ENCODE peak calls at places on chromosomes 6 and 20, in six cellular contexts. One of them, this sample, is unnamed.

GRCh38 chr20:34954905-34955231 is 738 bp downstream of the GSS start:
- DNase-seq in stomach: peak; percentile 28
- DNase-seq in suprapubic skin: no peak
- DNase-seq in Karpas-422: no peak
- DNase-seq in lower lobe of right lung: no peak
- DNase-seq in ovary: no peak
- DNase-seq in this sample: no peak

GRCh38 chr20:4901031-4901818 is 100.1 kb downstream of the SLC23A2 start:
- DNase-seq in lower lobe of right lung: no peak
- DNase-seq in suprapubic skin: no peak
- DNase-seq in Karpas-422: no peak
- DNase-seq in stomach: no peak
- DNase-seq in ovary: no peak
- DNase-seq in this sample: no peak

GRCh38 chr6:52326540-52327364 is 35.2 kb upstream of the PAQR8 start:
- DNase-seq in suprapubic skin: no peak
- DNase-seq in Karpas-422: no peak
- DNase-seq in stomach: no peak
- DNase-seq in lower lobe of right lung: no peak
- DNase-seq in ovary: no peak
- DNase-seq in this sample: no peak

GRCh38 chr6:996271-996852 is 303.4 kb upstream of the EXOC2 start:
- DNase-seq in lower lobe of right lung: no peak
- DNase-seq in suprapubic skin: no peak
- DNase-seq in ovary: no peak
- DNase-seq in Karpas-422: no peak
- DNase-seq in stomach: peak; percentile 26
- DNase-seq in this sample: no peak

GRCh38 chr6:164303092-164304007 is 888.8 kb downstream of the QKI start:
- DNase-seq in Karpas-422: no peak
- DNase-seq in suprapubic skin: no peak
- DNase-seq in ovary: no peak
- DNase-seq in stomach: no peak
- DNase-seq in lower lobe of right lung: no peak
- DNase-seq in this sample: no peak

GRCh38 chr6:5996701-5997419 is 9.9 kb downstream of the NRN1 start:
- DNase-seq in stomach: no peak
- DNase-seq in lower lobe of right lung: peak; percentile 62
- DNase-seq in suprapubic skin: peak; percentile 69
- DNase-seq in ovary: no peak
- DNase-seq in Karpas-422: peak; percentile 67
- DNase-seq in this sample: no peak

GRCh38 chr6:153024401-153025017 is 22.0 kb upstream of the MTRF1L start:
- DNase-seq in stomach: peak; percentile 25
- DNase-seq in ovary: no peak
- DNase-seq in lower lobe of right lung: no peak
- DNase-seq in Karpas-422: peak; percentile 91
- DNase-seq in suprapubic skin: no peak
- DNase-seq in this sample: no peak

GRCh38 chr6:139679516-139680179 is 305.2 kb upstream of the CITED2 start:
- DNase-seq in lower lobe of right lung: no peak
- DNase-seq in stomach: no peak
- DNase-seq in ovary: no peak
- DNase-seq in Karpas-422: no peak
- DNase-seq in suprapubic skin: no peak
- DNase-seq in this sample: no peak

GRCh38 chr20:12270863-12271262 is 353.2 kb downstream of the BTBD3 start:
- DNase-seq in Karpas-422: no peak
- DNase-seq in suprapubic skin: no peak
- DNase-seq in stomach: no peak
- DNase-seq in ovary: no peak
- DNase-seq in lower lobe of right lung: no peak
- DNase-seq in this sample: no peak

GRCh38 chr6:16787128-16787685 is 25.9 kb upstream of the ATXN1 start:
- DNase-seq in lower lobe of right lung: no peak
- DNase-seq in ovary: no peak
- DNase-seq in stomach: no peak
- DNase-seq in Karpas-422: no peak
- DNase-seq in suprapubic skin: no peak
- DNase-seq in this sample: no peak

GRCh38 chr6:107877968-107878367 is 53.9 kb upstream of the SCML4 start:
- DNase-seq in suprapubic skin: no peak
- DNase-seq in stomach: no peak
- DNase-seq in lower lobe of right lung: no peak
- DNase-seq in ovary: no peak
- DNase-seq in Karpas-422: peak; percentile 69
- DNase-seq in this sample: no peak

GRCh38 chr20:46341374-46342044 is 33.2 kb upstream of the CDH22 start:
- DNase-seq in ovary: no peak
- DNase-seq in stomach: no peak
- DNase-seq in lower lobe of right lung: no peak
- DNase-seq in Karpas-422: no peak
- DNase-seq in suprapubic skin: no peak
- DNase-seq in this sample: no peak

GRCh38 chr6:36334832-36335459 is 1.7 kb downstream of the BNIP5 start:
- DNase-seq in Karpas-422: no peak
- DNase-seq in suprapubic skin: no peak
- DNase-seq in ovary: no peak
- DNase-seq in stomach: peak; percentile 50
- DNase-seq in lower lobe of right lung: no peak
- DNase-seq in this sample: no peak

GRCh38 chr6:113291751-113292445 is 565.2 kb upstream of the MARCKS start:
- DNase-seq in Karpas-422: no peak
- DNase-seq in ovary: no peak
- DNase-seq in stomach: no peak
- DNase-seq in suprapubic skin: no peak
- DNase-seq in lower lobe of right lung: no peak
- DNase-seq in this sample: no peak

GRCh38 chr20:23132293-23132929 is 46.3 kb upstream of the CD93 start:
- DNase-seq in Karpas-422: no peak
- DNase-seq in ovary: no peak
- DNase-seq in stomach: no peak
- DNase-seq in lower lobe of right lung: peak; percentile 57
- DNase-seq in suprapubic skin: peak; percentile 51
- DNase-seq in this sample: peak; percentile 25
- H3K4me1 ChIP-seq in Karpas-422: peaks cover 6% of the 10 kb centered on the region
- H3K4me1 ChIP-seq in ovary: no peaks in the 10 kb centered on the region
- H3K4me1 ChIP-seq in stomach: no peaks in the 10 kb centered on the region
- H3K4me1 ChIP-seq in lower lobe of right lung: peaks cover 64% of the 10 kb centered on the region
- H3K4me1 ChIP-seq in suprapubic skin: peaks cover 25% of the 10 kb centered on the region
- H3K4me1 ChIP-seq in this sample: peaks cover 14% of the 10 kb centered on the region

DNA sequence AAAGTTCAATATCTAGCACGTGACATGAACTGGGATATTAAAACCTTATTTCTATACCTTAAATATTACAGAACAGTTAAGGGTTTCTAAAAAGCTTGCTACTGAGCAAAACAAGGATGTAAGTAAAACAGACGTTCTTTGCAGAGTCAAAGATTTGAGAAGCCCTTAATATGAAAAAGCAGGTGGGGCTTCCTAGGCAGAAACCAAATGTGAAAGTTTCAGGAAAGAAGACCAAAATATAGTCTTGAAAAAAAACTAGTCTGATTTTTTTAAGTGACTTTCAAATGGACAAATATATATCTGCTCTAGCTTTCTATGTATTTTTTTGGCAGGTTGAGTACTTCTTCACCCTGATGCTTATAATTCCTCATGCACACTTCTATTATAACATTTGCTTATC is 63.1 kb downstream of the TNFRSF21 start:
- DNase-seq in Karpas-422: no peak
- DNase-seq in lower lobe of right lung: no peak
- DNase-seq in ovary: no peak
- DNase-seq in suprapubic skin: no peak
- DNase-seq in stomach: no peak
- DNase-seq in this sample: no peak
- H3K27ac ChIP-seq in Karpas-422: peak overlapping the region; percentile 85
- H3K27ac ChIP-seq in lower lobe of right lung: no peak overlapping the region
- H3K27ac ChIP-seq in ovary: no peak overlapping the region
- H3K27ac ChIP-seq in suprapubic skin: no peak overlapping the region
- H3K27ac ChIP-seq in stomach: peak overlapping the region; percentile 53
- H3K27ac ChIP-seq in this sample: no peak overlapping the region

GRCh38 chr6:132952998-132953397 is 138.6 kb downstream of the RPS12 start:
- DNase-seq in suprapubic skin: no peak
- DNase-seq in Karpas-422: no peak
- DNase-seq in lower lobe of right lung: no peak
- DNase-seq in stomach: no peak
- DNase-seq in ovary: no peak
- DNase-seq in this sample: no peak

GRCh38 chr6:132950556-132950955 is 136.2 kb downstream of the RPS12 start:
- DNase-seq in Karpas-422: no peak
- DNase-seq in suprapubic skin: no peak
- DNase-seq in stomach: no peak
- DNase-seq in lower lobe of right lung: no peak
- DNase-seq in ovary: no peak
- DNase-seq in this sample: no peak

GRCh38 chr6:132948889-132949288 is 134.5 kb downstream of the RPS12 start:
- DNase-seq in stomach: no peak
- DNase-seq in lower lobe of right lung: no peak
- DNase-seq in ovary: no peak
- DNase-seq in Karpas-422: no peak
- DNase-seq in suprapubic skin: no peak
- DNase-seq in this sample: no peak

DNA sequence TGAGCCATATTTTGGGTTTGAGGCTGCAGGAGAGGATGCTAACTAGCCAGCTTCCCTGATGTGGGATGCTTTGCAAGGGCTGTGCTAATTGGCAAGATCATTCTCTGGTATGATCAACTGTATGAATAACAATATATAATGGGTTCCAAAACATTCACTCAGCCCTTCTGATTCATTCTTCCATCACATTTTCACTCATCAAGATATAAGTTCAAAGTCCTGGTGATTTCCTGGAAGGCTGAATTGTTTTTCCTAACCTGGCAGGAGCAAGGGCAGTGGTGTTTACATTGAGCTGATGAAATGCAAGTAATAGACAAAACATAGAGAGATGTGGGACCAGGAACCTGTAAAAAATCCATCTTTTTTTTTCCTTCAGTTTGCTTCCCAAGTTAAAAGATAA is 138.1 kb downstream of the RPS12 start:
- DNase-seq in ovary: no peak
- DNase-seq in stomach: no peak
- DNase-seq in lower lobe of right lung: no peak
- DNase-seq in suprapubic skin: no peak
- DNase-seq in Karpas-422: no peak
- DNase-seq in this sample: no peak
- H3K27me3 ChIP-seq in ovary: no peaks in the 10 kb centered on the region
- H3K27me3 ChIP-seq in stomach: no peaks in the 10 kb centered on the region
- H3K27me3 ChIP-seq in lower lobe of right lung: no peaks in the 10 kb centered on the region
- H3K27me3 ChIP-seq in suprapubic skin: peaks cover under 1% of the 10 kb centered on the region
- H3K27me3 ChIP-seq in Karpas-422: no peaks in the 10 kb centered on the region
- H3K27me3 ChIP-seq in this sample: peaks cover 2% of the 10 kb centered on the region

GRCh38 chr20:64069209-64069613 is 6.2 kb downstream of the TCEA2 start:
- DNase-seq in stomach: no peak
- DNase-seq in suprapubic skin: no peak
- DNase-seq in ovary: no peak
- DNase-seq in lower lobe of right lung: no peak
- DNase-seq in Karpas-422: no peak
- DNase-seq in this sample: no peak
- H3K4me1 ChIP-seq in stomach: peaks cover 16% of the 10 kb centered on the region
- H3K4me1 ChIP-seq in suprapubic skin: peaks cover 24% of the 10 kb centered on the region
- H3K4me1 ChIP-seq in ovary: peaks cover 1% of the 10 kb centered on the region
- H3K4me1 ChIP-seq in lower lobe of right lung: peaks cover 17% of the 10 kb centered on the region
- H3K4me1 ChIP-seq in Karpas-422: peaks cover 100% of the 10 kb centered on the region
- H3K4me1 ChIP-seq in this sample: peaks cover 26% of the 10 kb centered on the region

GRCh38 chr6:158909938-158910337 is 90.1 kb downstream of the RSPH3 start:
- DNase-seq in lower lobe of right lung: no peak
- DNase-seq in ovary: no peak
- DNase-seq in stomach: no peak
- DNase-seq in suprapubic skin: no peak
- DNase-seq in Karpas-422: peak; percentile 56
- DNase-seq in this sample: no peak
- H3K27ac ChIP-seq in lower lobe of right lung: peak overlapping the region; percentile 73
- H3K27ac ChIP-seq in ovary: no peak overlapping the region
- H3K27ac ChIP-seq in stomach: peak overlapping the region; percentile 36
- H3K27ac ChIP-seq in suprapubic skin: no peak overlapping the region
- H3K27ac ChIP-seq in Karpas-422: peak overlapping the region; percentile 93
- H3K27ac ChIP-seq in this sample: peak overlapping the region; percentile 15

GRCh38 chr6:170423030-170423429 is 116.5 kb downstream of the FAM120B start:
- DNase-seq in stomach: no peak
- DNase-seq in ovary: no peak
- DNase-seq in Karpas-422: no peak
- DNase-seq in suprapubic skin: no peak
- DNase-seq in lower lobe of right lung: no peak
- DNase-seq in this sample: no peak
- H3K27me3 ChIP-seq in stomach: peaks cover 10% of the 10 kb centered on the region
- H3K27me3 ChIP-seq in ovary: no peaks in the 10 kb centered on the region
- H3K27me3 ChIP-seq in Karpas-422: no peaks in the 10 kb centered on the region
- H3K27me3 ChIP-seq in suprapubic skin: peaks cover 33% of the 10 kb centered on the region
- H3K27me3 ChIP-seq in lower lobe of right lung: peaks cover 4% of the 10 kb centered on the region
- H3K27me3 ChIP-seq in this sample: no peaks in the 10 kb centered on the region

GRCh38 chr20:47907031-47907670 is 121.9 kb upstream of the SULF2 start:
- DNase-seq in lower lobe of right lung: no peak
- DNase-seq in Karpas-422: no peak
- DNase-seq in suprapubic skin: no peak
- DNase-seq in stomach: no peak
- DNase-seq in ovary: no peak
- DNase-seq in this sample: no peak
- H3K4me1 ChIP-seq in lower lobe of right lung: no peaks in the 10 kb centered on the region
- H3K4me1 ChIP-seq in Karpas-422: no peaks in the 10 kb centered on the region
- H3K4me1 ChIP-seq in suprapubic skin: peaks cover 29% of the 10 kb centered on the region
- H3K4me1 ChIP-seq in stomach: no peaks in the 10 kb centered on the region
- H3K4me1 ChIP-seq in ovary: peaks cover 3% of the 10 kb centered on the region
- H3K4me1 ChIP-seq in this sample: peaks cover 21% of the 10 kb centered on the region

GRCh38 chr6:32982702-32983492 is 14.5 kb downstream of the BRD2 start:
- DNase-seq in stomach: peak; percentile 48
- DNase-seq in suprapubic skin: no peak
- DNase-seq in lower lobe of right lung: no peak
- DNase-seq in Karpas-422: peak; percentile 73
- DNase-seq in ovary: no peak
- DNase-seq in this sample: no peak
- H3K27ac ChIP-seq in stomach: peak overlapping the region; percentile 64
- H3K27ac ChIP-seq in suprapubic skin: no peak overlapping the region
- H3K27ac ChIP-seq in lower lobe of right lung: no peak overlapping the region
- H3K27ac ChIP-seq in Karpas-422: peak overlapping the region; percentile 56
- H3K27ac ChIP-seq in ovary: no peak overlapping the region
- H3K27ac ChIP-seq in this sample: peak overlapping the region; percentile 9

GRCh38 chr6:33052627-33053026 is 20.8 kb downstream of the HLA-DPA1 start:
- DNase-seq in suprapubic skin: no peak
- DNase-seq in stomach: no peak
- DNase-seq in Karpas-422: no peak
- DNase-seq in ovary: no peak
- DNase-seq in lower lobe of right lung: no peak
- DNase-seq in this sample: no peak

GRCh38 chr6:33050013-33050800 is 23.2 kb downstream of the HLA-DPA1 start:
- DNase-seq in ovary: no peak
- DNase-seq in suprapubic skin: no peak
- DNase-seq in stomach: no peak
- DNase-seq in Karpas-422: no peak
- DNase-seq in lower lobe of right lung: no peak
- DNase-seq in this sample: no peak

GRCh38 chr6:33053230-33053629 is 20.2 kb downstream of the HLA-DPA1 start:
- DNase-seq in Karpas-422: no peak
- DNase-seq in ovary: no peak
- DNase-seq in lower lobe of right lung: no peak
- DNase-seq in stomach: no peak
- DNase-seq in suprapubic skin: no peak
- DNase-seq in this sample: no peak

DNA sequence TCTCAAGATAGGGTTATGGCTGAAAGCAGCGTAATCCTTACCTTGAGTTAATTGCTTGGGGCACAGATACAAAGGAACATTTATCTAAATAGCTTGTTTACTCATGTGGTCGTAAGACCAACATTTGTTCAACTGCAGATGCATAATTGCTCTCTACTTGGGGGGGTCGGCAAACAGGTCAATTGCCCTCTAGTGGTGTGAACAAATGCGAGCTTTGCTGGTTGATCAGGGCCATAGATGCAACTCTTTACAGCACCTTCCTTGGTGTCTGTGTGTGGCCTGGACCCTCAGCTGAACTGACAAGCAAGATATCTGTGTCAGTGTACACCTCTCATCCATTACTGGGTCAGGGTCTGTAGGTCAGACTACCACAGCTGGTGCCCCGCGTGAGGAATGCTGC is 24.1 kb downstream of the HLA-DPA1 start:
- DNase-seq in suprapubic skin: no peak
- DNase-seq in ovary: no peak
- DNase-seq in Karpas-422: peak; percentile 71
- DNase-seq in stomach: no peak
- DNase-seq in lower lobe of right lung: no peak
- DNase-seq in this sample: no peak
- H3K27me3 ChIP-seq in suprapubic skin: peaks cover 21% of the 10 kb centered on the region
- H3K27me3 ChIP-seq in ovary: no peaks in the 10 kb centered on the region
- H3K27me3 ChIP-seq in Karpas-422: no peaks in the 10 kb centered on the region
- H3K27me3 ChIP-seq in stomach: no peaks in the 10 kb centered on the region
- H3K27me3 ChIP-seq in lower lobe of right lung: no peaks in the 10 kb centered on the region
- H3K27me3 ChIP-seq in this sample: peaks cover 28% of the 10 kb centered on the region